ENCODE peak calls at places on chromosomes 6 and 20, in seven cellular contexts. V is globus pallidus; Z is activated naive CD4-positive, alpha-beta T cell treated with anti-CD3 and anti-CD28 coated beads for 36 hours; J is mesendoderm; D is fibroblast of lung; H is AG08396; C is HTR-8/SVneo. M is an unnamed sample.

GRCh38 chr6:21740719-21741118 is 147.2 kb downstream of the SOX4 start:
- DNase-seq in V (no peak), Z (no peak), J (no peak), D (peak; percentile 92), H (no peak), C (no peak), M (no peak)

GRCh38 chr6:108782231-108783041 is 65.8 kb upstream of the ARMC2 start:
- DNase-seq in V (peak; percentile 71), Z (peak; percentile 92), J (peak; percentile 91), D (peak; percentile 78), H (peak; percentile 87), C (peak; percentile 81), M (peak; percentile 54)

GRCh38 chr6:150435832-150436231 is 67.0 kb downstream of the IYD start:
- DNase-seq in V (no peak), Z (no peak), J (no peak), D (peak; percentile 19), H (no peak), C (no peak), M (no peak)

GRCh38 chr6:47379328-47379727 is 69.6 kb upstream of the TNFRSF21 start:
- DNase-seq in V (no peak), Z (no peak), J (no peak), D (peak; percentile 3), H (no peak), C (no peak), M (no peak)

GRCh38 chr6:130778946-130779657 is 48.1 kb upstream of the SMLR1 start:
- DNase-seq in V (no peak), Z (peak; percentile 16), J (no peak), D (peak; percentile 82), H (peak; percentile 62), C (no peak), M (no peak)

GRCh38 chr6:149210376-149210775 is 107.1 kb upstream of the TAB2 start:
- DNase-seq in V (no peak), Z (peak; percentile 38), J (no peak), D (peak; percentile 78), H (peak; percentile 35), C (no peak), M (no peak)

GRCh38 chr6:13715444-13715883 is 3.8 kb upstream of the RANBP9 start:
- DNase-seq in V (no peak), Z (peak; percentile 72), J (no peak), D (no peak), H (no peak), C (no peak), M (peak; percentile 9)

GRCh38 chr20:4726710-4727391 is 5.1 kb downstream of the PRND start:
- DNase-seq in V (no peak), Z (peak; percentile 89), J (peak; percentile 23), D (peak; percentile 72), H (peak; percentile 30), C (no peak), M (no peak)

GRCh38 chr6:130115036-130115435 is 96.7 kb downstream of the L3MBTL3 start:
- DNase-seq in V (peak; percentile 9), Z (no peak), J (no peak), D (no peak), H (no peak), C (no peak), M (no peak)

GRCh38 chr20:57708694-57709673 is 831 bp downstream of the PMEPA1 start:
- DNase-seq in V (no peak), Z (no peak), J (no peak), D (no peak), H (peak; percentile 56), C (peak; percentile 50), M (no peak)

GRCh38 chr6:30612213-30612612 is 4.8 kb downstream of the PPP1R10 start:
- DNase-seq in V (no peak), Z (no peak), J (no peak), D (peak; percentile 29), H (no peak), C (no peak), M (no peak)

GRCh38 chr20:25287631-25288290 is 39.9 kb downstream of the PYGB start:
- DNase-seq in V (no peak), Z (no peak), J (no peak), D (no peak), H (no peak), C (no peak), M (no peak)